ENCODE peak calls at places on chromosomes 12 and 14, in seven cellular contexts. U is A549, Z is upper lobe of left lung, V is IMR-90, S is heart left ventricle, T is right lobe of liver, J is suprapubic skin. R is an unnamed sample.

GRCh38 chr12:25924535-25925001 is 33.9 kb upstream of the RASSF8 start:
- DNase-seq in S (no peak), U (no peak), T (no peak), Z (no peak), J (no peak), V (no peak), R (no peak)

GRCh38 chr12:69389836-69390235 is 30.3 kb downstream of the YEATS4 start:
- DNase-seq in J (no peak), V (peak; percentile 79), Z (no peak), S (no peak), U (no peak), T (no peak), R (no peak)

GRCh38 chr12:102169922-102170698 is 27.5 kb downstream of the PMCH start:
- DNase-seq in U (no peak), Z (no peak), T (no peak), S (no peak), J (no peak), V (peak; percentile 63), R (peak; percentile 15)

GRCh38 chr14:73591690-73592448 is at the start of gene ACOT4:
- DNase-seq in Z (peak; percentile 23), T (peak; percentile 64), S (peak; percentile 28), U (peak; percentile 49), J (no peak), V (peak; percentile 20), R (no peak)

GRCh38 chr14:98819132-98819866 is 452.7 kb downstream of the BCL11B start:
- DNase-seq in Z (no peak), T (no peak), S (no peak), V (no peak), J (no peak), U (no peak), R (no peak)

GRCh38 chr12:113242018-113242418 is 20.8 kb downstream of the TPCN1 start:
- DNase-seq in S (no peak), T (no peak), J (no peak), V (no peak), Z (peak; percentile 86), U (no peak), R (no peak)

GRCh38 chr14:96246535-96246839 is 9.5 kb upstream of the BDKRB1 start:
- DNase-seq in U (peak; percentile 82), V (peak; percentile 99), T (no peak), Z (no peak), J (no peak), S (no peak), R (no peak)

GRCh38 chr12:70070494-70071007 is 172.7 kb upstream of the CNOT2 start:
- DNase-seq in V (no peak), U (no peak), T (no peak), J (no peak), S (no peak), Z (no peak), R (no peak)

GRCh38 chr12:70639535-70639934 is 2.3 kb upstream of the PTPRB start:
- DNase-seq in T (no peak), V (no peak), J (no peak), Z (no peak), U (no peak), S (no peak), R (no peak)

GRCh38 chr12:2336409-2336829 is 283.6 kb downstream of the CACNA1C start:
- DNase-seq in Z (no peak), J (no peak), T (no peak), S (no peak), V (peak; percentile 97), U (no peak), R (peak; percentile 28)
- TF ChIP-seq POLR2A in Z (no peak), J (no peak), T (no peak), S (no peak), V (no peak), U (no peak), R (no peak)

GRCh38 chr12:119614705-119615104 is 21.1 kb downstream of the TMEM233 start:
- DNase-seq in U (no peak), V (no peak), J (no peak), S (no peak), Z (no peak), T (no peak), R (no peak)
- TF ChIP-seq POLR2A in U (no peak), V (no peak), J (no peak), S (no peak), Z (no peak), T (no peak), R (no peak)

GRCh38 chr12:74537707-74538385 is at the start of gene ATXN7L3B:
- DNase-seq in U (peak; percentile 90), V (peak; percentile 93), T (peak; percentile 93), Z (peak; percentile 91), S (peak; percentile 95), J (peak; percentile 93), R (peak; percentile 79)
- TF ChIP-seq POLR2A in U (peak; percentile 71), V (peak; percentile 92), T (peak; percentile 86), Z (peak; percentile 88), S (peak; percentile 87), J (peak; percentile 75), R (peak; percentile 74)

GRCh38 chr12:56709759-56710376 is 15.2 kb downstream of the NACA start:
- DNase-seq in Z (no peak), T (no peak), U (no peak), S (no peak), V (no peak), J (no peak), R (no peak)
- TF ChIP-seq POLR2A in Z (no peak), T (no peak), U (no peak), S (no peak), V (no peak), J (no peak), R (no peak)

GRCh38 chr14:22489957-22490950 is 98.8 kb downstream of the DAD1 start:
- DNase-seq in Z (no peak), S (no peak), J (no peak), U (no peak), T (no peak), V (no peak), R (no peak)
- TF ChIP-seq POLR2A in Z (no peak), S (no peak), J (no peak), U (no peak), T (no peak), V (no peak), R (no peak)

DNA sequence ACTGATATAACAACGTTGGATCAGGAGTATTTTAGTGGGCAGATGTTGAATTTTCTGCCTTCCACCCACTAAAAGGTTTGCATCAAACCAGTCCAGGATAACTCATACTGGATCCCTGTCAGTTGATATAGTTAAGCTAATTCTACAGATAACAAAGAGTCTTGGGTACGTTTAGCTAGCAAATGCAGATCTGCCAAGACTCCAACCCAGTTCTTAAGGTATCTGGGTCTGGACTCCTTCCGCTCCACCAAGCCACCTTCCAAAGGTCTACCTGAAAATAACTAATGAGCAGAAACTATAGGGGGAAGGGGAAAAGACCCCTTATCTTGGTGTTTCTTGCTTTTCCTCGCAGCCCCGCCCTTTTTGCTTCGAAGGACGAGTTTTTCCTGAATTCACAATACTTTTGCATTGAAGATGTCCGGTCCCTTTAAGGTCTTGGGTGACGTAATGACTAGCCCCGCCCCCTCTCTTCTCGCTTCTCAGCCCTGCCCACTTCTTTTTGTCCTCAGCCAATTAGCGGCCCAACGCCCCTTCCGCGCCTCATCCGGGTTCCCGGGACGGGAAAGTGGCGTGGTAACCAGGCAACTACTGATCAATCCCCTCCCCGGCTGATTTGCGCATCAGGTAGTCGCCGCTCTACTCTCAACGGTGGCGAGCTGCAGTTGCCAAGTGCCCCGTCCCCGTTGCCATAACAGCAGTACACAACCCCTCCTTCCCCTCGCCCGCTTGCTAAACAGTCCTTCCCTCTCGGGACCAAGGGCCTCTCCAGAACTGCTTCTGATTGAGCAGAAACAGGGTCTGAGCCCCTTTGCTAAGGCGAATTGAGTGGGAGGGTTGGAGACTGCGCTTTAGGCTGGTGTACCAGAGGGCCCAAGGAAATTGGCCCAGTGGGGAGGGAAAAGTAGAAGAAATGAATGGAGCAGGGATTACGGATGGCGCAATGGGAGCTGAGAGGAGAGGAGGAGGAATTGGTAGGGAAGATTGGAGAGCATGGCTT is at the start of gene LRRC23:
- DNase-seq in T (peak; percentile 96), Z (peak; percentile 98), S (peak; percentile 97), J (peak; percentile 99), V (peak; percentile 93), U (peak; percentile 98), R (peak; percentile 99)
- TF ChIP-seq POLR2A in T (no peak), Z (peak; percentile 45), S (peak; percentile 61), J (peak; percentile 51), V (peak; percentile 60), U (peak; percentile 71), R (peak; percentile 77)

DNA sequence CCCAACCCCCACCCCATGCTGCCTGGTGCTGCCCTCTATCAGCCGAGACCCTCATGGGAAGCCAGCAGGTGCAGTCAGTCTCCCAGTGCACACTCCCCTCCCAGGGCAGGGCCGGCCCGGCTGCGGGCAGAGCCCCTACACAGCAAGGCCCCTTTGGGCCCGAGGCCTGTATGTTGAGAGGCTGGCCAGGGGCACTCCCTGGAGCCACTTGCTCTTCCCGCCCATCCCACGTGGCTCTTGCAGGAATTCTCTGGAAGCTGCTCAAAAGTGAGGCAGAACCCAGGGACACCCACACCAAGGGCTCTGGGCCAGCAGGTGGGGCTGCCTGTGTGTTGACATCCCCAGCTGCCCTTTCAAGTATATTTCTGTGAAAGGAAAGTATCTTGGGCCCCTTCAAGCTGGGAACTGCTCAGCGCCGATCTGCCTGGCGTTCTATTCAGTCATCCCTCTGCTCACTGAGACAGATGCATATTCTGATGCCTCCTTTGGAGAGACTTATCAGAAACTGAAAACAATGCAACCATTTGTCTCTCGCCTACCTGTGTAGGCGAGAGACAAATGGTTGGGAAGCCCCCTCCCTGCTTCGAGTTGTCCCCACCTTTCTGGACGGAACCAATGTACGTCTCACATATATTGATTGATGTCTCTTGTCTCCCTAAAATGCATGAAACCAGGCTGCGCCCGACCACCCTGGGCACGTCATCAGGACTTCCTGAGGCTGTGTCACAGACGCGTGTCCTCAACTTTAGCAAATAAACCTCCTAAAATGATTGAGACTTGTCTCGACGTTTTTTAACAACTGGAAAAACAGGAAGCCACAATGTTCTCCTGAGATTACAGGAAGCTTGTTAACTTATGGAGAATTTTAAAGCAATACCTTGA is 6.0 kb downstream of the GPR132 start:
- DNase-seq in T (no peak), Z (peak; percentile 88), U (no peak), J (no peak), V (no peak), S (no peak), R (no peak)
- TF ChIP-seq POLR2A in T (no peak), Z (no peak), U (no peak), J (no peak), V (no peak), S (peak; percentile 20), R (no peak)

GRCh38 chr12:617304-617915 is 45.8 kb downstream of the NINJ2 start:
- DNase-seq in J (no peak), T (peak; percentile 77), V (peak; percentile 18), Z (peak; percentile 91), S (peak; percentile 73), U (no peak), R (no peak)
- TF ChIP-seq POLR2A in J (no peak), T (peak; percentile 68), V (no peak), Z (no peak), S (peak; percentile 43), U (no peak), R (no peak)

DNA sequence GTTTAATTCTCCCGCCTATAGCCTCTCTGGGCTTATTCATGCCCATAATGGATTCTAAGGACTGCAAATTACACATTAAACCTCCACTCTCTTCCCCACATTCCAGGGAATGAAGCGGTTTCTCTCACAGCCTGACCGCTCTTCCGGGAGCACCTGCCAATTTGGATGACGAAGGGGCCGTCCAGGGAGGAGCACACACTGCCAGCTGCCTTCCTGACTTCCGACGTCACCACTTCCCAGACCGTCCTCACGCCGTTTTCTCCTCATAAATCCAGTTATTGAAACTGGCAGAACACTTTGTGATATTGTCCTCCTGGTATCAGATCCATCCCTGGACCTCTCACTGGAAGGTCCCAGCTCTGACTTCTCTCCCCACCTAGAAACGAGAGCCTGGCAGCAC is 87.6 kb downstream of the GCH1 start:
- DNase-seq in J (no peak), U (no peak), V (peak; percentile 20), S (no peak), Z (no peak), T (no peak), R (no peak)
- TF ChIP-seq POLR2A in J (no peak), U (no peak), V (no peak), S (no peak), Z (no peak), T (no peak), R (no peak)

GRCh38 chr14:31026076-31026394 is at the start of gene STRN3:
- DNase-seq in Z (no peak), J (no peak), T (no peak), U (no peak), V (no peak), S (no peak), R (no peak)
- TF ChIP-seq POLR2A in Z (no peak), J (no peak), T (no peak), U (peak; percentile 59), V (peak; percentile 68), S (peak; percentile 18), R (no peak)

R was measured in tibial nerve.